ENCODE peak calls at places on chromosomes 12 and 14, in seven cellular contexts. One of them, this sample, is unnamed.
A peak's percentile ranks its signal among the peaks of the same experiment; 100 is the strongest.

GRCh38 chr12:129257526-129257925 is 404.2 kb downstream of the GLT1D1 start:
- DNase-seq in lower lobe of right lung: no peak
- DNase-seq in neural crest cell: no peak
- DNase-seq in Calu3: no peak
- DNase-seq in lower leg skin: no peak
- DNase-seq in astrocyte of the spinal cord: no peak
- DNase-seq in stomach: no peak
- DNase-seq in this sample: peak; percentile 2

GRCh38 chr12:30599631-30600030 is 96.0 kb downstream of the IPO8 start:
- DNase-seq in lower lobe of right lung: no peak
- DNase-seq in neural crest cell: no peak
- DNase-seq in Calu3: no peak
- DNase-seq in lower leg skin: no peak
- DNase-seq in astrocyte of the spinal cord: peak; percentile 6
- DNase-seq in stomach: no peak
- DNase-seq in this sample: peak; percentile 12

GRCh38 chr12:55637467-55637866 is 775 bp downstream of the OR10P1 start:
- DNase-seq in lower lobe of right lung: no peak
- DNase-seq in neural crest cell: no peak
- DNase-seq in Calu3: no peak
- DNase-seq in lower leg skin: no peak
- DNase-seq in astrocyte of the spinal cord: no peak
- DNase-seq in stomach: no peak
- DNase-seq in this sample: no peak

GRCh38 chr14:64000749-64001148 is 147.9 kb downstream of the SYNE2 start:
- DNase-seq in lower lobe of right lung: no peak
- DNase-seq in neural crest cell: no peak
- DNase-seq in Calu3: no peak
- DNase-seq in lower leg skin: no peak
- DNase-seq in astrocyte of the spinal cord: no peak
- DNase-seq in stomach: no peak
- DNase-seq in this sample: no peak

GRCh38 chr12:54560374-54560858 is 11.0 kb downstream of the PDE1B start:
- DNase-seq in lower lobe of right lung: peak; percentile 96
- DNase-seq in neural crest cell: peak; percentile 47
- DNase-seq in Calu3: peak; percentile 45
- DNase-seq in lower leg skin: peak; percentile 93
- DNase-seq in astrocyte of the spinal cord: peak; percentile 45
- DNase-seq in stomach: peak; percentile 87
- DNase-seq in this sample: peak; percentile 68

GRCh38 chr14:63787995-63788946 is 60.4 kb upstream of the SGPP1 start:
- DNase-seq in lower lobe of right lung: no peak
- DNase-seq in neural crest cell: no peak
- DNase-seq in Calu3: no peak
- DNase-seq in lower leg skin: no peak
- DNase-seq in astrocyte of the spinal cord: no peak
- DNase-seq in stomach: no peak
- DNase-seq in this sample: no peak

GRCh38 chr12:65594373-65594772 is 229.9 kb upstream of the HMGA2 start:
- DNase-seq in lower lobe of right lung: no peak
- DNase-seq in neural crest cell: no peak
- DNase-seq in Calu3: no peak
- DNase-seq in lower leg skin: no peak
- DNase-seq in astrocyte of the spinal cord: no peak
- DNase-seq in stomach: no peak
- DNase-seq in this sample: no peak

GRCh38 chr14:94816113-94816512 is 46.2 kb upstream of the GSC start:
- DNase-seq in lower lobe of right lung: no peak
- DNase-seq in neural crest cell: no peak
- DNase-seq in Calu3: no peak
- DNase-seq in lower leg skin: no peak
- DNase-seq in astrocyte of the spinal cord: no peak
- DNase-seq in stomach: no peak
- DNase-seq in this sample: no peak

GRCh38 chr12:114682920-114683708 is 861 bp downstream of the TBX3 start:
- DNase-seq in lower lobe of right lung: no peak
- DNase-seq in neural crest cell: no peak
- DNase-seq in Calu3: no peak
- DNase-seq in lower leg skin: no peak
- DNase-seq in astrocyte of the spinal cord: no peak
- DNase-seq in stomach: peak; percentile 46
- DNase-seq in this sample: no peak

GRCh38 chr12:32568241-32568640 is 110.9 kb upstream of the DNM1L start:
- DNase-seq in lower lobe of right lung: no peak
- DNase-seq in neural crest cell: no peak
- DNase-seq in Calu3: no peak
- DNase-seq in lower leg skin: no peak
- DNase-seq in astrocyte of the spinal cord: peak; percentile 87
- DNase-seq in stomach: no peak
- DNase-seq in this sample: peak; percentile 97

GRCh38 chr12:12543959-12544358 is 18.7 kb downstream of the DUSP16 start:
- DNase-seq in lower lobe of right lung: no peak
- DNase-seq in neural crest cell: no peak
- DNase-seq in Calu3: no peak
- DNase-seq in lower leg skin: no peak
- DNase-seq in astrocyte of the spinal cord: no peak
- DNase-seq in stomach: no peak
- DNase-seq in this sample: no peak

GRCh38 chr14:96221841-96222240 is 17.2 kb downstream of the BDKRB2 start:
- DNase-seq in lower lobe of right lung: no peak
- DNase-seq in neural crest cell: no peak
- DNase-seq in Calu3: no peak
- DNase-seq in lower leg skin: no peak
- DNase-seq in astrocyte of the spinal cord: no peak
- DNase-seq in stomach: no peak
- DNase-seq in this sample: no peak

GRCh38 chr14:96224480-96225096 is 19.9 kb downstream of the BDKRB2 start:
- DNase-seq in lower lobe of right lung: no peak
- DNase-seq in neural crest cell: no peak
- DNase-seq in Calu3: no peak
- DNase-seq in lower leg skin: peak; percentile 60
- DNase-seq in astrocyte of the spinal cord: no peak
- DNase-seq in stomach: no peak
- DNase-seq in this sample: peak; percentile 77

GRCh38 chr14:96227428-96227827 is 22.8 kb downstream of the BDKRB2 start:
- DNase-seq in lower lobe of right lung: no peak
- DNase-seq in neural crest cell: no peak
- DNase-seq in Calu3: no peak
- DNase-seq in lower leg skin: no peak
- DNase-seq in astrocyte of the spinal cord: no peak
- DNase-seq in stomach: no peak
- DNase-seq in this sample: no peak

GRCh38 chr14:96229315-96229714 is 24.7 kb downstream of the BDKRB2 start:
- DNase-seq in lower lobe of right lung: no peak
- DNase-seq in neural crest cell: no peak
- DNase-seq in Calu3: no peak
- DNase-seq in lower leg skin: no peak
- DNase-seq in astrocyte of the spinal cord: no peak
- DNase-seq in stomach: no peak
- DNase-seq in this sample: no peak

DNA sequence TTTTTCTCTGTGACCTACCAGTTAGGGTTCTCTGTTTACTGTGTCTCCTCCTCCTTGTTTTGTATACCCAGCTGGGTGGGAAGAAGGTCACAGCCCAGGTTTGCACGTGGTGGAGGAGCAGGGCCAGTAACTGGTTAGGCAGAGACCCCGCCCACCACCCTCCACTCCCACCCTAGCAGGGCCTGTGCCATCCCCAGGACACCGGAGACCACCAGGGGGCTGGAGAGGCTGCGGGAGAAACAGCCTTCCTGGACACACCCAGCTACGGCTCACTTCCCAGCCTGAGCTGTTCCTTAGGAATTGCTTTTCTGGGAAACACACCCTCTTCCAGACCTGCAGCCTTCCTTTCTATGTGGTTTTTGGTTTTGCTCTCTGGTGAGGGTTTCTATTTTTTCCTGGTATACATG is 21.1 kb downstream of the BDKRB2 start:
- DNase-seq in lower lobe of right lung: no peak
- DNase-seq in neural crest cell: no peak
- DNase-seq in Calu3: no peak
- DNase-seq in lower leg skin: no peak
- DNase-seq in astrocyte of the spinal cord: no peak
- DNase-seq in stomach: no peak
- DNase-seq in this sample: peak; percentile 73
- TF ChIP-seq CTCF in lower lobe of right lung: peak; percentile 6
- TF ChIP-seq CTCF in neural crest cell: peak; percentile 19
- TF ChIP-seq CTCF in Calu3: no peak
- TF ChIP-seq CTCF in lower leg skin: no peak
- TF ChIP-seq CTCF in astrocyte of the spinal cord: peak; percentile 15
- TF ChIP-seq CTCF in stomach: no peak
- TF ChIP-seq CTCF in this sample: peak; percentile 49

DNA sequence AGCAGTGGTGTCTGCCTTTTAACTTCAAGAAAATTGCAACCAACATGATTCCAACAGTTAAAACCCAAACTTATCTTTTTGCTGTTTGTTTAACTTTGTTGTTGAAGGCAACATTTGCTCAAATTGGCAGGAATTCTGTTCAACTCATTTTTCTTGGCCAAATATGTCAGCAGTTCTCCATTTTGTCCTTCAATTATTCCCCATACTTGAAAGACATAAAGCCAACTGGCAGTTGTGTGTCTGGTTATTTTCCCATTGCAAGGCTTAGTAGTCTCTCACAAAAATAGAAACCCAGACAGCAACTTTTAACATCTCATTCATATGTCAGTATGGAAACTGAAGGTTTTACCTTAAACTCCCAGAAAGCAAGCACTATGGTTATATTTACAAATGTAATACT is 146.3 kb downstream of the LRIG3 start:
- DNase-seq in lower lobe of right lung: no peak
- DNase-seq in neural crest cell: no peak
- DNase-seq in Calu3: no peak
- DNase-seq in lower leg skin: no peak
- DNase-seq in astrocyte of the spinal cord: no peak
- DNase-seq in stomach: no peak
- DNase-seq in this sample: no peak
- TF ChIP-seq CTCF in lower lobe of right lung: no peak
- TF ChIP-seq CTCF in neural crest cell: no peak
- TF ChIP-seq CTCF in Calu3: no peak
- TF ChIP-seq CTCF in lower leg skin: no peak
- TF ChIP-seq CTCF in astrocyte of the spinal cord: no peak
- TF ChIP-seq CTCF in stomach: no peak
- TF ChIP-seq CTCF in this sample: no peak

GRCh38 chr12:53045646-53046045 is 4.2 kb upstream of the TNS2 start:
- DNase-seq in lower lobe of right lung: no peak
- DNase-seq in neural crest cell: no peak
- DNase-seq in Calu3: no peak
- DNase-seq in lower leg skin: no peak
- DNase-seq in astrocyte of the spinal cord: no peak
- DNase-seq in stomach: no peak
- DNase-seq in this sample: no peak

GRCh38 chr12:53048780-53049401 is 974 bp upstream of the TNS2 start:
- DNase-seq in lower lobe of right lung: no peak
- DNase-seq in neural crest cell: no peak
- DNase-seq in Calu3: no peak
- DNase-seq in lower leg skin: no peak
- DNase-seq in astrocyte of the spinal cord: peak; percentile 74
- DNase-seq in stomach: peak; percentile 59
- DNase-seq in this sample: no peak

GRCh38 chr12:53048033-53048779 is 1.7 kb upstream of the TNS2 start:
- DNase-seq in lower lobe of right lung: peak; percentile 80
- DNase-seq in neural crest cell: no peak
- DNase-seq in Calu3: peak; percentile 65
- DNase-seq in lower leg skin: no peak
- DNase-seq in astrocyte of the spinal cord: no peak
- DNase-seq in stomach: peak; percentile 76
- DNase-seq in this sample: no peak

GRCh38 chr12:53046655-53047220 is 3.1 kb upstream of the TNS2 start:
- DNase-seq in lower lobe of right lung: peak; percentile 90
- DNase-seq in neural crest cell: peak; percentile 53
- DNase-seq in Calu3: peak; percentile 55
- DNase-seq in lower leg skin: peak; percentile 89
- DNase-seq in astrocyte of the spinal cord: peak; percentile 86
- DNase-seq in stomach: peak; percentile 86
- DNase-seq in this sample: peak; percentile 35

GRCh38 chr12:53047221-53048032 is 2.4 kb upstream of the TNS2 start:
- DNase-seq in lower lobe of right lung: peak; percentile 87
- DNase-seq in neural crest cell: peak; percentile 65
- DNase-seq in Calu3: peak; percentile 70
- DNase-seq in lower leg skin: no peak
- DNase-seq in astrocyte of the spinal cord: peak; percentile 86
- DNase-seq in stomach: peak; percentile 83
- DNase-seq in this sample: no peak
- TF ChIP-seq CTCF in lower lobe of right lung: no peak
- TF ChIP-seq CTCF in neural crest cell: peak; percentile 46
- TF ChIP-seq CTCF in Calu3: peak; percentile 31
- TF ChIP-seq CTCF in lower leg skin: no peak
- TF ChIP-seq CTCF in astrocyte of the spinal cord: no peak
- TF ChIP-seq CTCF in stomach: no peak
- TF ChIP-seq CTCF in this sample: peak; percentile 8

GRCh38 chr12:47819544-47819901 is 180 bp downstream of the HDAC7 start:
- DNase-seq in lower lobe of right lung: no peak
- DNase-seq in neural crest cell: no peak
- DNase-seq in Calu3: no peak
- DNase-seq in lower leg skin: no peak
- DNase-seq in astrocyte of the spinal cord: no peak
- DNase-seq in stomach: no peak
- DNase-seq in this sample: no peak

GRCh38 chr12:47818701-47819543 is 781 bp downstream of the HDAC7 start:
- DNase-seq in lower lobe of right lung: peak; percentile 86
- DNase-seq in neural crest cell: peak; percentile 45
- DNase-seq in Calu3: peak; percentile 52
- DNase-seq in lower leg skin: no peak
- DNase-seq in astrocyte of the spinal cord: no peak
- DNase-seq in stomach: peak; percentile 49
- DNase-seq in this sample: no peak

GRCh38 chr12:47820631-47821345 is 1.1 kb upstream of the HDAC7 start:
- DNase-seq in lower lobe of right lung: peak; percentile 83
- DNase-seq in neural crest cell: peak; percentile 79
- DNase-seq in Calu3: peak; percentile 63
- DNase-seq in lower leg skin: peak; percentile 91
- DNase-seq in astrocyte of the spinal cord: peak; percentile 96
- DNase-seq in stomach: peak; percentile 72
- DNase-seq in this sample: peak; percentile 79

GRCh38 chr12:47821346-47821706 is 1.6 kb upstream of the HDAC7 start:
- DNase-seq in lower lobe of right lung: no peak
- DNase-seq in neural crest cell: no peak
- DNase-seq in Calu3: no peak
- DNase-seq in lower leg skin: no peak
- DNase-seq in astrocyte of the spinal cord: no peak
- DNase-seq in stomach: no peak
- DNase-seq in this sample: no peak

DNA sequence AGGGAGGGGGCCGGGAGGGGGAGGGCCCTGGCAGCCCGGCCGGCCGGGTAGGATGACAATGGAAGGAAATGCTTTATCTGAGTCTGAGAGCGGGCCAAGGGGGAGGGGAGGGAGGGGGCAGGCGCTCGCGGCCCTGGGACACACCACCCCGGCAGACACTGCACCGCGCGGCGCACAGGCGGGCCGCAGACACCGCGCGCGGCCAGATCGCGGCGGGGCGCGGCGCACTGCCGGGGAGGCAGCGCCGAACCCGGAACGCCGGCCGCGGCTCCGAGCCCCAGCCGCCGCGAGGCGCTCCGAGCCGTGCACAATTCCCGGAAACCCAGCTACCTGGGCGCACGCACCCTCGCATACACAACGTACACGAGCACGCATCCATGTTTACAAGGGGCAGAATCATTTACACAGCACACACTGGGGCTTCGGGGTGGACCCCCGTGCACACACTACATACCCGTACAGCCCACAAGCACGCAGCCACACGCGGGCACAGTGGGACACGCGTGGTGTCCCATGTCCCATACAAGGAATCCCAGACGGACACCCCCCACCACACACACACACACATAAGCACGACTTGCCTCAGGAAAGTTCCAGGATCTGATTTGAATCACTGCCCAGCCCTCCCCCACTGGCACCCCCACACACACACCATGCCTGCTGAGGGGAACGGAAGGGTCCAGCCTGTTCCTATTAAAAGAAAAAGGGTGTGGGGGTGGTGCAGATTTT is at the start of gene HDAC7:
- DNase-seq in lower lobe of right lung: peak; percentile 91
- DNase-seq in neural crest cell: peak; percentile 47
- DNase-seq in Calu3: peak; percentile 45
- DNase-seq in lower leg skin: peak; percentile 86
- DNase-seq in astrocyte of the spinal cord: peak; percentile 91
- DNase-seq in stomach: peak; percentile 84
- DNase-seq in this sample: peak; percentile 63
- TF ChIP-seq CTCF in lower lobe of right lung: no peak
- TF ChIP-seq CTCF in neural crest cell: no peak
- TF ChIP-seq CTCF in Calu3: no peak
- TF ChIP-seq CTCF in lower leg skin: no peak
- TF ChIP-seq CTCF in astrocyte of the spinal cord: no peak
- TF ChIP-seq CTCF in stomach: no peak
- TF ChIP-seq CTCF in this sample: no peak

This sample was measured in bronchial epithelial cell.